ENCODE peak calls at places on chromosomes 3 and 15, in four cellular contexts. One of them, this sample, is unnamed.

GRCh38 chr3:77281721-77282120 is 241.8 kb downstream of the ROBO2 start:
- DNase-seq in K562: peak
- DNase-seq in HepG2: no peak
- DNase-seq in A549: no peak
- DNase-seq in this sample: no peak

GRCh38 chr3:48258530-48258929 is 17.6 kb downstream of the ZNF589 start:
- DNase-seq in K562: no peak
- DNase-seq in HepG2: no peak
- DNase-seq in A549: no peak
- DNase-seq in this sample: no peak

GRCh38 chr3:170222647-170223541 is 670 bp downstream of the PRKCI start:
- DNase-seq in K562: peak
- DNase-seq in HepG2: peak
- DNase-seq in A549: peak
- DNase-seq in this sample: peak

GRCh38 chr15:38367476-38367875 is 86.5 kb upstream of the FAM98B start:
- DNase-seq in K562: no peak
- DNase-seq in HepG2: no peak
- DNase-seq in A549: no peak
- DNase-seq in this sample: no peak

GRCh38 chr3:45771166-45771775 is 25.1 kb downstream of the SLC6A20 start:
- DNase-seq in K562: no peak
- DNase-seq in HepG2: no peak
- DNase-seq in A549: no peak
- DNase-seq in this sample: no peak

GRCh38 chr3:27728195-27729087 is 6.3 kb upstream of the EOMES start:
- DNase-seq in K562: peak
- DNase-seq in HepG2: peak
- DNase-seq in A549: no peak
- DNase-seq in this sample: no peak

GRCh38 chr3:143769663-143770062 is 78.6 kb downstream of the SLC9A9 start:
- DNase-seq in K562: no peak
- DNase-seq in HepG2: no peak
- DNase-seq in A549: no peak
- DNase-seq in this sample: no peak

GRCh38 chr3:166734734-166735133 is 645.4 kb downstream of the ZBBX start:
- DNase-seq in K562: no peak
- DNase-seq in HepG2: no peak
- DNase-seq in A549: no peak
- DNase-seq in this sample: no peak

GRCh38 chr15:39554746-39555387 is 26.0 kb upstream of the THBS1 start:
- DNase-seq in K562: no peak
- DNase-seq in HepG2: no peak
- DNase-seq in A549: no peak
- DNase-seq in this sample: no peak

GRCh38 chr15:82849556-82850241 is 40.3 kb downstream of the WHAMM start:
- DNase-seq in K562: peak
- DNase-seq in HepG2: peak
- DNase-seq in A549: peak
- DNase-seq in this sample: peak

GRCh38 chr15:28900041-28900891 is 14.5 kb downstream of the APBA2 start:
- DNase-seq in K562: no peak
- DNase-seq in HepG2: no peak
- DNase-seq in A549: no peak
- DNase-seq in this sample: no peak

GRCh38 chr3:136856665-136857064 is 5.3 kb upstream of the NCK1 start:
- DNase-seq in K562: no peak
- DNase-seq in HepG2: no peak
- DNase-seq in A549: no peak
- DNase-seq in this sample: no peak

GRCh38 chr15:76994971-76995945 is at the start of gene PSTPIP1:
- DNase-seq in K562: no peak
- DNase-seq in HepG2: no peak
- DNase-seq in A549: no peak
- DNase-seq in this sample: no peak

GRCh38 chr15:50066202-50066601 is 52.8 kb downstream of the ATP8B4 start:
- DNase-seq in K562: no peak
- DNase-seq in HepG2: no peak
- DNase-seq in A549: peak
- DNase-seq in this sample: no peak

GRCh38 chr15:67080118-67080899 is 14.9 kb downstream of the SMAD3 start:
- DNase-seq in K562: no peak
- DNase-seq in HepG2: no peak
- DNase-seq in A549: no peak
- DNase-seq in this sample: no peak

GRCh38 chr3:114758828-114759709 is 388.0 kb downstream of the ZBTB20 start:
- DNase-seq in K562: no peak
- DNase-seq in HepG2: peak
- DNase-seq in A549: peak
- DNase-seq in this sample: no peak

GRCh38 chr15:30885814-30886213 is 17.9 kb upstream of the FAN1 start:
- DNase-seq in K562: peak
- DNase-seq in HepG2: peak
- DNase-seq in A549: no peak
- DNase-seq in this sample: peak

GRCh38 chr15:56523521-56523920 is 58.6 kb upstream of the MNS1 start:
- DNase-seq in K562: no peak
- DNase-seq in HepG2: no peak
- DNase-seq in A549: no peak
- DNase-seq in this sample: no peak

GRCh38 chr15:75947117-75947516 is 43.4 kb downstream of the FBXO22 start:
- DNase-seq in K562: no peak
- DNase-seq in HepG2: no peak
- DNase-seq in A549: peak
- DNase-seq in this sample: no peak

GRCh38 chr15:38308797-38309196 is 56.2 kb downstream of the SPRED1 start:
- DNase-seq in K562: no peak
- DNase-seq in HepG2: no peak
- DNase-seq in A549: no peak
- DNase-seq in this sample: no peak

GRCh38 chr3:129371041-129371826 is 57.2 kb downstream of the EFCAB12 start:
- DNase-seq in K562: no peak
- DNase-seq in HepG2: no peak
- DNase-seq in A549: no peak
- DNase-seq in this sample: no peak

GRCh38 chr3:50850639-50851511 is 176.1 kb downstream of the DOCK3 start:
- DNase-seq in K562: no peak
- DNase-seq in HepG2: no peak
- DNase-seq in A549: no peak
- DNase-seq in this sample: no peak

GRCh38 chr3:166283856-166284255 is 446.6 kb upstream of the BCHE start:
- DNase-seq in K562: no peak
- DNase-seq in HepG2: no peak
- DNase-seq in A549: peak
- DNase-seq in this sample: peak

GRCh38 chr3:55615694-55616310 is 128.7 kb upstream of the WNT5A start:
- DNase-seq in K562: no peak
- DNase-seq in HepG2: no peak
- DNase-seq in A549: no peak
- DNase-seq in this sample: no peak

GRCh38 chr3:10763817-10764313 is 52.2 kb upstream of the SLC6A11 start:
- DNase-seq in K562: no peak
- DNase-seq in HepG2: no peak
- DNase-seq in A549: no peak
- DNase-seq in this sample: no peak

GRCh38 chr3:196788509-196788908 is 48.9 kb downstream of the PAK2 start:
- DNase-seq in K562: no peak
- DNase-seq in HepG2: no peak
- DNase-seq in A549: no peak
- DNase-seq in this sample: no peak

GRCh38 chr3:129745253-129745652 is 138.8 kb upstream of the PLXND1 start:
- DNase-seq in K562: no peak
- DNase-seq in HepG2: no peak
- DNase-seq in A549: no peak
- DNase-seq in this sample: no peak

GRCh38 chr15:81215531-81215930 is 18.9 kb downstream of the IL16 start:
- DNase-seq in K562: no peak
- DNase-seq in HepG2: no peak
- DNase-seq in A549: no peak
- DNase-seq in this sample: no peak

GRCh38 chr3:127650236-127650635 is 21.3 kb downstream of the PODXL2 start:
- DNase-seq in K562: no peak
- DNase-seq in HepG2: no peak
- DNase-seq in A549: no peak
- DNase-seq in this sample: no peak

GRCh38 chr3:188635258-188636038 is 481.5 kb downstream of the LPP start:
- DNase-seq in K562: no peak
- DNase-seq in HepG2: no peak
- DNase-seq in A549: no peak
- DNase-seq in this sample: no peak

GRCh38 chr15:90697180-90697579 is 20.0 kb upstream of the BLM start:
- DNase-seq in K562: no peak
- DNase-seq in HepG2: no peak
- DNase-seq in A549: no peak
- DNase-seq in this sample: no peak

GRCh38 chr3:12869025-12869695 is 27.8 kb upstream of the RPL32 start:
- DNase-seq in K562: peak
- DNase-seq in HepG2: no peak
- DNase-seq in A549: no peak
- DNase-seq in this sample: peak

GRCh38 chr3:73401616-73402265 is 223.0 kb downstream of the PDZRN3 start:
- DNase-seq in K562: no peak
- DNase-seq in HepG2: no peak
- DNase-seq in A549: no peak
- DNase-seq in this sample: no peak
- TF ChIP-seq MYC in K562: no peak
- TF ChIP-seq MYC in HepG2: no peak
- TF ChIP-seq MYC in A549: no peak
- TF ChIP-seq MYC in this sample: no peak

GRCh38 chr15:99961011-99961441 is 227.8 kb upstream of the LYSMD4 start:
- DNase-seq in K562: peak
- DNase-seq in HepG2: no peak
- DNase-seq in A549: peak
- DNase-seq in this sample: no peak

GRCh38 chr15:99956820-99957641 is 223.8 kb upstream of the LYSMD4 start:
- DNase-seq in K562: no peak
- DNase-seq in HepG2: no peak
- DNase-seq in A549: no peak
- DNase-seq in this sample: no peak

GRCh38 chr15:99956022-99956775 is 223.0 kb upstream of the LYSMD4 start:
- DNase-seq in K562: no peak
- DNase-seq in HepG2: no peak
- DNase-seq in A549: no peak
- DNase-seq in this sample: no peak

GRCh38 chr15:99957642-99958013 is 224.4 kb upstream of the LYSMD4 start:
- DNase-seq in K562: no peak
- DNase-seq in HepG2: no peak
- DNase-seq in A549: no peak
- DNase-seq in this sample: no peak

GRCh38 chr15:99958426-99959097 is 225.3 kb upstream of the LYSMD4 start:
- DNase-seq in K562: no peak
- DNase-seq in HepG2: no peak
- DNase-seq in A549: no peak
- DNase-seq in this sample: no peak
- TF ChIP-seq JUN in K562: no peak
- TF ChIP-seq JUN in HepG2: no peak
- TF ChIP-seq JUN in A549: no peak
- TF ChIP-seq JUN in this sample: no peak

DNA sequence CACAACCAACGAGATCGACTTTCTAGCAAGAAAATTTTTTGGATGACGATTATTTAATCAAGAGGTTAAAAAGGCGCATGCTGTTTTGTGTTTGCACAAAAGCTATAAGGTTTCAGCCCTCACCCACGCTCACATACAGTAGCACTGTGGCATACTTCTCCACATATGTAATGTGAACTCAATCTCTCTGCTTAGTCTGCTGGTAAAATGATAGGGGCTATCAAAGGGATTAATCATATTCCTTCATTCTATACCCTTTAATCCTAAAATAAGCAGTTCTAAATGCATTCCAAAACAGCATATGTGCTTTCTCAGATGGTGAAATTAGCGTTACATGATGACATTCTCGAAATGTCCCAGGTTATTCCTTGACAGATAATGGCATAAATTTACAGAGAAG is 196.9 kb upstream of the PRICKLE2 start:
- DNase-seq in K562: no peak
- DNase-seq in HepG2: no peak
- DNase-seq in A549: no peak
- DNase-seq in this sample: no peak
- TF ChIP-seq MYC in K562: no peak
- TF ChIP-seq MYC in HepG2: no peak
- TF ChIP-seq MYC in A549: no peak
- TF ChIP-seq MYC in this sample: no peak

DNA sequence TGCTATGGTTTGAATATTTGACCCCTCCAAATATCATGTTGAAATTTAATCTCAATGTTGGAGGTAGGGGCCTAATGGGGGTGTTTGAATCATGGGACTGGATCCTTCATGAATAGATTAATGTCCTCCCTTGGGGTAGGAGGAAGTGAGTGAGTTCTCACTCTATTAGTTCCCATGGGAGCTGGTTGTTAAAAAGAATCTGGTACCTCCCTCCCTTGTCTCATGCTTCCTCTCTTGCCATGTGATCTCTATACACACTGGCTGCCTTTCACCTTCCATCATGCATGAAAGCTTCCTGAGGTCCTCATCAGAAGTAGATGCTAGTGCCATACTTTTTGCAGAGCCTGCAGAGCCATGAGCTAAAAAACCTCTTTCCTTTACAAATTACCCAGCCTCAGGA is 177.7 kb upstream of the MCTP2 start:
- DNase-seq in K562: no peak
- DNase-seq in HepG2: no peak
- DNase-seq in A549: no peak
- DNase-seq in this sample: no peak
- TF ChIP-seq JUN in K562: no peak
- TF ChIP-seq JUN in HepG2: no peak
- TF ChIP-seq JUN in A549: no peak
- TF ChIP-seq JUN in this sample: no peak

DNA sequence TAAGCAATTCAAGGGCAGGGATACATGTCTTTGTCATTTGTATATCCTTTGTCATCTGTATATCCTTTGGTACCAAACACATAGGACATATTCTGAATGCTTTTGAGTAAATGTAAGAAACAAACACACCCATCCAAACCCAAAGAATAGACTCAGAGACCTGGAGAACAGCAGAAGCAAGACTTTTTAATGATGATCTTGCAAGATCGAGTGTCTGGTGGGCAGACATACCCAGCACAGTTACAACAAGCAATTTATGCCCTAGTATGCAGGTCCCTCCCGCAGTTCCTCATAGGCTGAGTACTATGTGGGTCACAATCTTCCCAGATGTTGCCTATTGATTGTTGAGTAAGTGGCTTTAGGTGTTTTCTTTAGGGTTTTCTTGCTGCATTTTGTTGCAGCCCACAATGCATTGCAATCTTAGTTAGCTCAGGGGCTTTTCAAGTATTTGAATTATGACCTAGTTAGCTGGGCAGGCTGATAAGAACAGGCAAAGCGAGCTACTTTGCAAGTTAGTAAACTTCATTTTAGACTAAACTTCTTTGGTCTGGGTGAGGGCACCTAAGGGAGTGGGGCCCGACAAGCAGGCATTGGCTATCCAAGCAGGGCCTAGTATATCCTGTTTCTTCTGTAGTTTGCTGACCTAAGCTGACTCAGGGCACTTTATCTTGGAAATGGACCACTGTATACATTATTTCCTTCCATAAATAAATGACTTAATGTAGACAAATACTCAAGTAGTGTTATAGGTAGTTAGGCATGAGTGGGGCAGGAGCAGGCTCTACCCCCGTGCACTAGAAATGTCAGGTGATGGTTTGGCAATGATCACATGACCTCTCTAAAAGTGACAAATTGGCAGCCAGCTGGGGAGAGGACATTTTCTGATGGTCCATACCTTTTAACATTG is 87.4 kb upstream of the LIPC start:
- DNase-seq in K562: peak
- DNase-seq in HepG2: no peak
- DNase-seq in A549: no peak
- DNase-seq in this sample: no peak
- TF ChIP-seq MYC in K562: no peak
- TF ChIP-seq MYC in HepG2: no peak
- TF ChIP-seq MYC in A549: no peak
- TF ChIP-seq MYC in this sample: no peak